ENCODE peak calls at places on chromosome 14, in five cellular contexts. O is transverse colon, I is tibial nerve, L is cardiac muscle cell, S is H9. W is an unnamed sample. For H3K27me3 and H3K4me1, the result is how much of the 10 kb centered on the place peaks cover.

GRCh38 chr14:68603682-68604360 is 189.0 kb downstream of the ZFP36L1 start:
- DNase-seq in O (no peak), I (no peak), L (no peak), S (no peak), W (no peak)

GRCh38 chr14:71143391-71144290 is 236.4 kb downstream of the PCNX1 start:
- DNase-seq in O (no peak), I (no peak), L (no peak), S (no peak), W (no peak)

GRCh38 chr14:97978336-97978735 is 1181.2 kb downstream of the VRK1 start:
- DNase-seq in O (peak), I (peak), L (peak), S (peak), W (peak)

GRCh38 chr14:99548285-99548684 is 55.7 kb downstream of the CCDC85C start:
- DNase-seq in O (no peak), I (no peak), L (no peak), S (no peak), W (no peak)

GRCh38 chr14:23478109-23478698 is 8.7 kb downstream of the NGDN start:
- DNase-seq in O (peak), I (peak), L (peak), S (no peak), W (peak)

GRCh38 chr14:88492272-88493089 is 62.3 kb downstream of the PTPN21 start:
- DNase-seq in O (peak), I (peak), L (peak), S (peak), W (peak)

GRCh38 chr14:74834682-74835392 is 41.1 kb downstream of the PROX2 start:
- DNase-seq in O (no peak), I (no peak), L (no peak), S (no peak), W (no peak)

GRCh38 chr14:95421741-95422140 is 94.7 kb downstream of the SYNE3 start:
- DNase-seq in O (no peak), I (no peak), L (no peak), S (no peak), W (no peak)

GRCh38 chr14:68941820-68942219 is 37.3 kb downstream of the ACTN1 start:
- DNase-seq in O (peak), I (no peak), L (peak), S (peak), W (no peak)

GRCh38 chr14:69643430-69644200 is 32.2 kb downstream of the SUSD6 start:
- DNase-seq in O (peak), I (no peak), L (no peak), S (no peak), W (no peak)

GRCh38 chr14:92368001-92368400 is 45.0 kb downstream of the SLC24A4 start:
- DNase-seq in O (no peak), I (no peak), L (no peak), S (no peak), W (no peak)
- H3K27me3 ChIP-seq in O (under half), I (under half), L (under half), S (under half), W (under half)

DNA sequence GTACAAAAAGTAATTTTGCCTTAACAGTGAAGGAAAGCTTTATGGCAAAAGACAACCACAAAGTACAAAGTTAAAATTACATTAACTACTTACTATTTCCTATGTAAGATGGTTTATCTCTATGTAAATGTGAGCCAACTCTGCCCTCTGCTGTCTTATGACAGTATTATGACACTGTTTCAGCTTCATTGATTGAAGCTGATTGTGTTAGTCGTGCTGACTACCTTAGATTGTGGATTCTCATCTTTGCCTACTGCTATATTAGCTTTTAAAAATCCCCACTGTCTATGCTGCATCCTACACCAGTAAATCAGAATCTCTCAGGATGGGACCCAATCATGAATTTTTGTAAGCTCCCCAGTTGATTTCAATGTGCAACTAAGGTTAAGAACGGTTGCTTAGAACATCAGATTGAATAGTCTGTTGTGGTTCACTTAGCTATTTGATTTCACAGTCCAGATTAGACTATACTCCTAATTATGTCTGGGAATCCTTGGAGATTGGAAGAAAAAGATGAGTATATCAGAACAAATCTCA is 12.2 kb upstream of the SPTB start:
- DNase-seq in O (peak), I (peak), L (peak), S (no peak), W (no peak)
- TF ChIP-seq CTCF in O (peak), I (peak), L (peak), S (peak), W (no peak)

GRCh38 chr14:102182190-102182589 is 42.5 kb downstream of the WDR20 start:
- DNase-seq in O (no peak), I (no peak), L (no peak), S (no peak), W (no peak)

GRCh38 chr14:102183922-102184677 is 44.4 kb downstream of the WDR20 start:
- DNase-seq in O (no peak), I (no peak), L (no peak), S (no peak), W (no peak)

GRCh38 chr14:102181187-102181586 is 41.5 kb downstream of the WDR20 start:
- DNase-seq in O (no peak), I (no peak), L (no peak), S (no peak), W (no peak)

GRCh38 chr14:102184678-102185040 is 45.0 kb downstream of the WDR20 start:
- DNase-seq in O (no peak), I (no peak), L (no peak), S (no peak), W (no peak)

GRCh38 chr14:102182901-102183619 is 43.4 kb downstream of the WDR20 start:
- DNase-seq in O (no peak), I (no peak), L (no peak), S (no peak), W (no peak)
- H3K4me1 ChIP-seq in O (under half), I (under half), L (under half), S (under half), W (under half)

DNA sequence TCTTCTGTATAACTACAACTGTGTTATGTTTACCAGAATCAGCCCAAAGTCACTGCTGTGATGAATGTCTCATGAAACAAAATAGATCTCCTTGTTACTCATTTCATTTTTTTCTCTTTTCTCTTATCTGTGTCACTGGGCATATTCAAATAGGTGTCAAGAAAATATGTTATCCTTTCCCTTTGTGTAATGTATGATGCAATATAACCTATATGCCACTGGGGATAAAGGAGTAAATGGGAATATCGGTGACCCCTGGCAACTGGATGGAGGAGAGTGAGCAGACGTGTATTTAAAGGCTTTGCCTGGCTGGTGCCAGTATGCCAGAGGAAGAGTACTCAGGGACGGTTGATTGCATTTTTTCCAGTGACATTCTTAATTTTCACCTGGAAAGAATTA is 12.0 kb upstream of the STXBP6 start:
- DNase-seq in O (no peak), I (no peak), L (no peak), S (no peak), W (no peak)
- H3K27me3 ChIP-seq in O (under half), I (under half), L (half or more), S (under half), W (under half)

GRCh38 chr14:101817511-101818001 is 56.0 kb downstream of the PPP2R5C start:
- DNase-seq in O (no peak), I (no peak), L (no peak), S (no peak), W (no peak)

GRCh38 chr14:101814869-101815268 is 53.4 kb downstream of the PPP2R5C start:
- DNase-seq in O (no peak), I (no peak), L (no peak), S (no peak), W (no peak)

GRCh38 chr14:101813171-101813759 is 51.8 kb downstream of the PPP2R5C start:
- DNase-seq in O (peak), I (no peak), L (no peak), S (no peak), W (peak)

GRCh38 chr14:101813833-101814232 is 52.3 kb downstream of the PPP2R5C start:
- DNase-seq in O (no peak), I (no peak), L (no peak), S (no peak), W (no peak)

GRCh38 chr14:101815994-101816393 is 54.5 kb downstream of the PPP2R5C start:
- DNase-seq in O (no peak), I (no peak), L (no peak), S (no peak), W (no peak)
- TF ChIP-seq CTCF in O (no peak), I (no peak), L (no peak), S (no peak), W (no peak)

DNA sequence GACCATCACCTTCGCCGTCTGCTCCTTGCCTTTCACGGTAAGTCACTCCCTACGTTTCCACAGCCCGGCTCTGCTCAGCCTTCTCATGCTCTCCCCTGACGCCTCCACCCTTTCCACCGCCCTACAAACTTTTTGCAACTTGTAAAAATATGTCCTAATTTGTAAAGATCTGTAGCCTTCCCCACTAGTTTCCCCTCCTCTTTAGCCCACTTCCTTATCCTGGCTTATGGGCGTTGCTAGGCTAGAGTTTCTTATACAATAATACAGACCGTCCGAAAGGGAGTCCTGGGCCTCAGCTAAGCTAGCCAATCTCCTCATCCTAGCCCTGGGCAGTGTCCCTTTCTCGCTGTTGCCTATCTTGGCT is 1.2 kb downstream of the PTGER2 start:
- DNase-seq in O (no peak), I (no peak), L (no peak), S (no peak), W (no peak)
- H3K4me1 ChIP-seq in O (under half), I (under half), L (under half), S (under half), W (under half)